ENCODE peak calls at places on chromosomes 5 and 9, in five cellular contexts. Q is head of caudate nucleus, E is uterus, T is pons, D is Calu3. F is an unnamed sample.

GRCh38 chr5:56259002-56259511 is 25.9 kb upstream of the ANKRD55 start:
- DNase-seq in Q (no peak), E (no peak), T (no peak), D (no peak), F (no peak)

GRCh38 chr5:148740466-148740865 is 85.9 kb upstream of the ADRB2 start:
- DNase-seq in Q (no peak), E (no peak), T (peak), D (no peak), F (no peak)

GRCh38 chr5:100889896-100890295 is 13.2 kb downstream of the ST8SIA4 start:
- DNase-seq in Q (no peak), E (no peak), T (no peak), D (no peak), F (no peak)

GRCh38 chr5:168238422-168238821 is 53.0 kb upstream of the WWC1 start:
- DNase-seq in Q (no peak), E (no peak), T (no peak), D (no peak), F (no peak)

GRCh38 chr5:139711067-139711851 is 63.1 kb downstream of the CXXC5 start:
- DNase-seq in Q (peak), E (no peak), T (no peak), D (peak), F (no peak)

GRCh38 chr5:177588413-177588909 is 3.5 kb upstream of the TMED9 start:
- DNase-seq in Q (no peak), E (no peak), T (no peak), D (no peak), F (no peak)

GRCh38 chr9:71703172-71703872 is 65.0 kb downstream of the CEMIP2 start:
- DNase-seq in Q (no peak), E (no peak), T (no peak), D (no peak), F (no peak)

GRCh38 chr9:127903557-127904475 is 4.4 kb upstream of the ST6GALNAC6 start:
- DNase-seq in Q (no peak), E (peak), T (no peak), D (no peak), F (no peak)

GRCh38 chr9:112914524-112914923 is 23.8 kb upstream of the SLC46A2 start:
- DNase-seq in Q (no peak), E (no peak), T (no peak), D (no peak), F (no peak)

GRCh38 chr5:54362434-54362833 is 52.1 kb upstream of the ARL15 start:
- DNase-seq in Q (no peak), E (no peak), T (no peak), D (no peak), F (no peak)

GRCh38 chr5:41435276-41435675 is 75.1 kb downstream of the PLCXD3 start:
- DNase-seq in Q (no peak), E (no peak), T (no peak), D (no peak), F (no peak)

GRCh38 chr5:158477214-158477613 is 618.3 kb upstream of the CLINT1 start:
- DNase-seq in Q (no peak), E (no peak), T (no peak), D (no peak), F (no peak)

GRCh38 chr9:36222449-36222848 is 31.7 kb downstream of the CLTA start:
- DNase-seq in Q (no peak), E (no peak), T (no peak), D (no peak), F (no peak)

GRCh38 chr5:172282277-172283019 is 1.1 kb downstream of the UBTD2 start:
- DNase-seq in Q (no peak), E (no peak), T (no peak), D (no peak), F (no peak)

GRCh38 chr5:6236858-6237481 is 141.4 kb downstream of the MED10 start:
- DNase-seq in Q (no peak), E (no peak), T (no peak), D (no peak), F (no peak)

GRCh38 chr5:177086918-177087706 is 397 bp downstream of the FGFR4 start:
- DNase-seq in Q (no peak), E (no peak), T (no peak), D (peak), F (no peak)

GRCh38 chr5:133265257-133265656 is 213.4 kb downstream of the HSPA4 start:
- DNase-seq in Q (no peak), E (no peak), T (no peak), D (no peak), F (no peak)

GRCh38 chr9:4287886-4288588 is 11.8 kb downstream of the GLIS3 start:
- DNase-seq in Q (no peak), E (no peak), T (no peak), D (no peak), F (no peak)

GRCh38 chr5:95565280-95565920 is 10.5 kb downstream of the ARSK start:
- DNase-seq in Q (no peak), E (no peak), T (no peak), D (no peak), F (no peak)

GRCh38 chr5:121424976-121425375 is 426.7 kb upstream of the FTMT start:
- DNase-seq in Q (no peak), E (no peak), T (no peak), D (no peak), F (no peak)

GRCh38 chr5:172958268-172959046 is 767 bp upstream of the RPL26L1 start:
- DNase-seq in Q (peak), E (peak), T (peak), D (peak), F (peak)

GRCh38 chr5:34894716-34895115 is 20.6 kb downstream of the RAD1 start:
- DNase-seq in Q (no peak), E (no peak), T (no peak), D (no peak), F (no peak)

GRCh38 chr5:72378636-72379289 is 58.6 kb downstream of the PTCD2 start:
- DNase-seq in Q (peak), E (no peak), T (no peak), D (peak), F (no peak)

GRCh38 chr9:87109182-87109581 is 161.9 kb upstream of the GAS1 start:
- DNase-seq in Q (no peak), E (no peak), T (no peak), D (no peak), F (no peak)

GRCh38 chr5:24289582-24289981 is 355.2 kb downstream of the CDH10 start:
- DNase-seq in Q (no peak), E (no peak), T (no peak), D (no peak), F (no peak)

GRCh38 chr9:135010363-135010860 is 77.1 kb upstream of the OLFM1 start:
- DNase-seq in Q (no peak), E (no peak), T (no peak), D (no peak), F (no peak)

GRCh38 chr5:98938459-98938858 is 9.7 kb upstream of the CHD1 start:
- DNase-seq in Q (no peak), E (no peak), T (no peak), D (no peak), F (no peak)

GRCh38 chr9:113427629-113428028 is 17.1 kb downstream of the C9orf43 start:
- DNase-seq in Q (no peak), E (no peak), T (no peak), D (no peak), F (no peak)

GRCh38 chr5:81969912-81970311 is 1.9 kb upstream of the ATG10 start:
- DNase-seq in Q (no peak), E (no peak), T (no peak), D (no peak), F (no peak)

GRCh38 chr9:73855206-73855605 is 641.9 kb upstream of the RORB start:
- DNase-seq in Q (no peak), E (no peak), T (no peak), D (no peak), F (no peak)

GRCh38 chr9:35730486-35730854 is 1.5 kb downstream of the TLN1 start:
- DNase-seq in Q (no peak), E (no peak), T (no peak), D (no peak), F (no peak)

GRCh38 chr5:144882739-144883283 is 712.1 kb downstream of the KCTD16 start:
- DNase-seq in Q (no peak), E (no peak), T (no peak), D (no peak), F (no peak)

GRCh38 chr5:181035991-181036815 is 3.9 kb upstream of the BTNL9 start:
- DNase-seq in Q (no peak), E (peak), T (peak), D (peak), F (no peak)

GRCh38 chr5:120901199-120901598 is 437.1 kb downstream of the PRR16 start:
- DNase-seq in Q (no peak), E (no peak), T (no peak), D (peak), F (no peak)

GRCh38 chr5:56543431-56544385 is 271.6 kb upstream of the MAP3K1 start:
- DNase-seq in Q (no peak), E (no peak), T (no peak), D (peak), F (no peak)

GRCh38 chr5:173050791-173051190 is 5.4 kb upstream of the CREBRF start:
- DNase-seq in Q (no peak), E (no peak), T (no peak), D (no peak), F (no peak)

GRCh38 chr9:27194401-27195091 is 85.5 kb downstream of the TEK start:
- DNase-seq in Q (no peak), E (no peak), T (no peak), D (no peak), F (no peak)